ENCODE peak calls at places on chromosomes 4 and X, in five cellular contexts. One of them, this sample, is unnamed.
A peak's percentile ranks its signal among the peaks of the same experiment; 100 is the strongest.

GRCh38 chr4:187814737-187815465 is 180.7 kb upstream of the ZFP42 start:
- DNase-seq in HFF-Myc: no peak
- DNase-seq in astrocyte of the spinal cord: peak; percentile 12
- DNase-seq in mucosa of descending colon: peak; percentile 50
- DNase-seq in kidney epithelial cell: no peak
- DNase-seq in this sample: no peak

GRCh38 chrX:9378980-9379696 is 85.7 kb upstream of the TBL1X start:
- DNase-seq in mucosa of descending colon: no peak
- DNase-seq in HFF-Myc: no peak
- DNase-seq in astrocyte of the spinal cord: no peak
- DNase-seq in kidney epithelial cell: no peak
- DNase-seq in this sample: no peak

GRCh38 chr4:95231713-95232112 is 317.1 kb downstream of the UNC5C start:
- DNase-seq in HFF-Myc: no peak
- DNase-seq in kidney epithelial cell: no peak
- DNase-seq in astrocyte of the spinal cord: no peak
- DNase-seq in mucosa of descending colon: no peak
- DNase-seq in this sample: no peak

GRCh38 chr4:148261861-148262260 is 180.4 kb downstream of the NR3C2 start:
- DNase-seq in HFF-Myc: no peak
- DNase-seq in kidney epithelial cell: peak; percentile 69
- DNase-seq in astrocyte of the spinal cord: peak; percentile 56
- DNase-seq in mucosa of descending colon: no peak
- DNase-seq in this sample: no peak

GRCh38 chr4:60724623-60725022 is 475.5 kb upstream of the ADGRL3 start:
- DNase-seq in HFF-Myc: peak; percentile 32
- DNase-seq in mucosa of descending colon: no peak
- DNase-seq in kidney epithelial cell: peak; percentile 63
- DNase-seq in astrocyte of the spinal cord: peak; percentile 83
- DNase-seq in this sample: no peak

GRCh38 chr4:15964159-15964558 is 1.2 kb upstream of the FGFBP2 start:
- DNase-seq in kidney epithelial cell: no peak
- DNase-seq in mucosa of descending colon: no peak
- DNase-seq in astrocyte of the spinal cord: no peak
- DNase-seq in HFF-Myc: no peak
- DNase-seq in this sample: no peak

GRCh38 chr4:23762551-23762950 is 127.3 kb downstream of the PPARGC1A start:
- DNase-seq in HFF-Myc: no peak
- DNase-seq in kidney epithelial cell: no peak
- DNase-seq in astrocyte of the spinal cord: no peak
- DNase-seq in mucosa of descending colon: no peak
- DNase-seq in this sample: no peak

GRCh38 chr4:7978489-7978888 is 38.8 kb upstream of the AFAP1 start:
- DNase-seq in HFF-Myc: no peak
- DNase-seq in astrocyte of the spinal cord: no peak
- DNase-seq in kidney epithelial cell: no peak
- DNase-seq in mucosa of descending colon: peak; percentile 81
- DNase-seq in this sample: no peak

GRCh38 chr4:2446656-2447564 is 22.0 kb upstream of the RNF4 start:
- DNase-seq in astrocyte of the spinal cord: no peak
- DNase-seq in kidney epithelial cell: no peak
- DNase-seq in mucosa of descending colon: no peak
- DNase-seq in HFF-Myc: no peak
- DNase-seq in this sample: no peak

GRCh38 chrX:45557390-45557789 is 356.7 kb upstream of the DIPK2B start:
- DNase-seq in HFF-Myc: no peak
- DNase-seq in astrocyte of the spinal cord: no peak
- DNase-seq in mucosa of descending colon: no peak
- DNase-seq in kidney epithelial cell: no peak
- DNase-seq in this sample: no peak

GRCh38 chr4:149870008-149870407 is 54.4 kb upstream of the IQCM start:
- DNase-seq in HFF-Myc: no peak
- DNase-seq in astrocyte of the spinal cord: no peak
- DNase-seq in mucosa of descending colon: no peak
- DNase-seq in kidney epithelial cell: no peak
- DNase-seq in this sample: no peak

GRCh38 chrX:81280148-81280547 is 78.2 kb downstream of the SH3BGRL start:
- DNase-seq in mucosa of descending colon: no peak
- DNase-seq in HFF-Myc: no peak
- DNase-seq in kidney epithelial cell: no peak
- DNase-seq in astrocyte of the spinal cord: no peak
- DNase-seq in this sample: no peak
- TF ChIP-seq CTCF in mucosa of descending colon: no peak
- TF ChIP-seq CTCF in HFF-Myc: no peak
- TF ChIP-seq CTCF in kidney epithelial cell: no peak
- TF ChIP-seq CTCF in astrocyte of the spinal cord: no peak
- TF ChIP-seq CTCF in this sample: no peak

GRCh38 chr4:58064618-58065017 is 954.4 kb upstream of the IGFBP7 start:
- DNase-seq in HFF-Myc: no peak
- DNase-seq in kidney epithelial cell: no peak
- DNase-seq in astrocyte of the spinal cord: no peak
- DNase-seq in mucosa of descending colon: no peak
- DNase-seq in this sample: no peak

GRCh38 chr4:58063761-58064160 is 953.6 kb upstream of the IGFBP7 start:
- DNase-seq in HFF-Myc: no peak
- DNase-seq in mucosa of descending colon: no peak
- DNase-seq in astrocyte of the spinal cord: no peak
- DNase-seq in kidney epithelial cell: no peak
- DNase-seq in this sample: no peak

DNA sequence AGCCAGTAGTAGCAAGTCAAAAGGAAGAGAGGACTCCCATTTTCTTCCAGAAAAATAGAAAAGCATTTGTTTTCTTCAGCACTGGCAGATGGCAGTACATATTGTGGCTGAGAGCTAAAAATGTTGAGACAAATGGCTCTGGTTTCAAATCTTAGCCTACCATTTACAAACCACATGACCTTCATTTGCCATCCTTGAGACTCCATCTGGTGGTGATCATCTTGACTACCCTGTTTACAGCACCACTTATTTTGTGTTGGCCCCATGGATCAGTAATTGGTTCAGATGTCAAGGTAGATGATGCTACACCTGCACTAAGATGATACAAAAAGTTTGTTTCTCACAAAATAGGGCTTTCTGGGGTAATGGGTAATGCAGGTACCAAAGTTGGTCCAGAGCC is 951.8 kb upstream of the IGFBP7 start:
- DNase-seq in mucosa of descending colon: no peak
- DNase-seq in kidney epithelial cell: no peak
- DNase-seq in astrocyte of the spinal cord: no peak
- DNase-seq in HFF-Myc: no peak
- DNase-seq in this sample: no peak
- TF ChIP-seq CTCF in mucosa of descending colon: no peak
- TF ChIP-seq CTCF in kidney epithelial cell: peak; percentile 10
- TF ChIP-seq CTCF in astrocyte of the spinal cord: no peak
- TF ChIP-seq CTCF in HFF-Myc: no peak
- TF ChIP-seq CTCF in this sample: no peak

GRCh38 chrX:125850693-125851092 is 315.4 kb downstream of the DCAF12L2 start:
- DNase-seq in astrocyte of the spinal cord: no peak
- DNase-seq in mucosa of descending colon: no peak
- DNase-seq in HFF-Myc: no peak
- DNase-seq in kidney epithelial cell: no peak
- DNase-seq in this sample: no peak
- TF ChIP-seq CTCF in astrocyte of the spinal cord: no peak
- TF ChIP-seq CTCF in mucosa of descending colon: no peak
- TF ChIP-seq CTCF in HFF-Myc: no peak
- TF ChIP-seq CTCF in kidney epithelial cell: no peak
- TF ChIP-seq CTCF in this sample: no peak

GRCh38 chr4:158578476-158578875 is 56.8 kb downstream of the RXFP1 start:
- DNase-seq in HFF-Myc: no peak
- DNase-seq in mucosa of descending colon: no peak
- DNase-seq in astrocyte of the spinal cord: peak; percentile 26
- DNase-seq in kidney epithelial cell: no peak
- DNase-seq in this sample: no peak
- TF ChIP-seq CTCF in HFF-Myc: peak; percentile 25
- TF ChIP-seq CTCF in mucosa of descending colon: no peak
- TF ChIP-seq CTCF in astrocyte of the spinal cord: peak; percentile 52
- TF ChIP-seq CTCF in kidney epithelial cell: peak; percentile 14
- TF ChIP-seq CTCF in this sample: peak; percentile 10

DNA sequence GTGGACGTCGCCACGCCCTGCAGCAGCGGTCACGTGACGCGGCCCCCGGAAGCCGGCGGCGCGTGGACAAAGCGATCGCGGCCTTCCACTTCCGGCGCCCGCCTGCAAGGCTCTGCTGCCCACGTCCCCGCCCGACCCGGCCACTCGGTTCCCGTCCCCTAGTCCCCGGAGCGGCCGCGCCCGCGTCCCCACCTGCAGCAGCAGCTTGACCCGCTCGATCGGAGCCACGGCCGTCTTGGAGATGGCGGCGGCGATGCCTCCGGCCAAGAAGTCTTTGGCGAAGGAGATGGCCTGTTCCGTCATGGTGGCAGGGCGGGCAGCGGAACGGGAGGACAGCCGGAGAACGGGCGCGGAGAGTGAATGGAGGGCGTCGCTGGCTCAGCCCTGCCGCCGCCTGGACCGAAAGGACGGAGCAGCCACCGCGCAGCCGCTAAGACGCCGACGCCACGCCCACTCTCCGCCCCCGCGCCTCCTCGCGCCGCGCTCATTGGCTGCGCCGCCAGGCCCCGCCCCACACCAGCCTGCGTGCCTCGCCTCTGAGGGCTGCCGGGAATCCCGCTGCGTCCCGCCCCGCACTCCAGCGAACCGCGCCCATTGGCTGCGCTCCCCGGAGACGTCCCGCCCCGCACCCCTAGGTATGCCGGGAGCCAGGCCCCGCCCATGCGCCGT is at the start of gene SLC25A6:
- DNase-seq in HFF-Myc: peak; percentile 88
- DNase-seq in mucosa of descending colon: peak; percentile 100
- DNase-seq in astrocyte of the spinal cord: peak; percentile 98
- DNase-seq in kidney epithelial cell: peak; percentile 80
- DNase-seq in this sample: peak; percentile 89
- TF ChIP-seq CTCF in HFF-Myc: no peak
- TF ChIP-seq CTCF in mucosa of descending colon: no peak
- TF ChIP-seq CTCF in astrocyte of the spinal cord: no peak
- TF ChIP-seq CTCF in kidney epithelial cell: no peak
- TF ChIP-seq CTCF in this sample: no peak

GRCh38 chrX:136170109-136170800 is 22.9 kb downstream of the FHL1 start:
- DNase-seq in astrocyte of the spinal cord: peak; percentile 53
- DNase-seq in HFF-Myc: no peak
- DNase-seq in kidney epithelial cell: no peak
- DNase-seq in mucosa of descending colon: no peak
- DNase-seq in this sample: no peak
- TF ChIP-seq CTCF in astrocyte of the spinal cord: peak; percentile 39
- TF ChIP-seq CTCF in HFF-Myc: peak; percentile 24
- TF ChIP-seq CTCF in kidney epithelial cell: no peak
- TF ChIP-seq CTCF in mucosa of descending colon: no peak
- TF ChIP-seq CTCF in this sample: no peak

DNA sequence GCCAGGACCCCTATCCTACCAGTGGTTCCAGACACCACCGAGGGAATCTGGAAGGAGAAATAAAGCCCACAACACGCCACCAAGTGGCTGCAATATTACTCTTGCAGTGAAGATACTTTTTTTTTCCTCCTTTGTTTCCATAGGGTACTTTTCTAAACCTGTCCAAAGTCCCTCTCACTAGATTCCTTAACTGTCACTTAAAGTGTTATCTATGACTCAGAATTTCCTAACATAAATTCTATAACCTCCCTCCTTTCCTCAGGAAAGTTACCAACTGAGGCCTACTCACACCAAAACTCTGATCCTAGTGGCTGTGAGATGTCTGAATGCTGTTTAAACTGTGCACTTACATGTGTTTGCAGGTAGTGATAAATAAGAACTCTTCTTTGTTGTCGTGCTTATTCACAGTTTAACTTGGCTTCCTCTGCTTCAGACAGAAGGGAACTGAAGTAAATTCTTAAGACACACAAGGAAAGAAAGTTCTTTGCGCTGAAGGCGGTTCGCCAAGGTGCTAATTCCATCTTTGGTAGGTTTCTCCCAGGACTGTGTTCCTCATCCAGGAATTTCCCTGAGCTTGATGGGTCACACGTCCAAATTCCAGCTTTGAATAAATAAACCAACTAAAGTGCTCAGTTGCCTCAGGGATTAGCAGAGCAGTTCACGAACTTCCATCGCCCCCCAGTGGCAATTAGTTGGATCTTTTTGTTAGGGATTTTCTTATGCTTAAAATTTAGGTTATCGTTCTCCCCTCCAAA is 10.7 kb upstream of the HCCS start:
- DNase-seq in HFF-Myc: no peak
- DNase-seq in kidney epithelial cell: peak; percentile 32
- DNase-seq in mucosa of descending colon: no peak
- DNase-seq in astrocyte of the spinal cord: peak; percentile 64
- DNase-seq in this sample: no peak
- TF ChIP-seq CTCF in HFF-Myc: peak; percentile 37
- TF ChIP-seq CTCF in kidney epithelial cell: peak; percentile 31
- TF ChIP-seq CTCF in mucosa of descending colon: peak; percentile 12
- TF ChIP-seq CTCF in astrocyte of the spinal cord: peak; percentile 46
- TF ChIP-seq CTCF in this sample: peak; percentile 19

GRCh38 chr4:88672987-88673386 is 24.6 kb downstream of the NAP1L5 start:
- DNase-seq in HFF-Myc: no peak
- DNase-seq in astrocyte of the spinal cord: peak; percentile 56
- DNase-seq in mucosa of descending colon: no peak
- DNase-seq in kidney epithelial cell: no peak
- DNase-seq in this sample: no peak
- TF ChIP-seq CTCF in HFF-Myc: peak; percentile 74
- TF ChIP-seq CTCF in astrocyte of the spinal cord: peak; percentile 83
- TF ChIP-seq CTCF in mucosa of descending colon: no peak
- TF ChIP-seq CTCF in kidney epithelial cell: peak; percentile 78
- TF ChIP-seq CTCF in this sample: peak; percentile 66